ENCODE peak calls at places on chromosomes 7 and 10, in nine cellular contexts. Z is HCT116, A is transverse colon, J is tibial nerve, H is stomach, P is endothelial cell of umbilical vein, G is upper lobe of left lung, Q is body of pancreas, O is testis. X is an unnamed sample.
A peak's percentile ranks its signal among the peaks of the same experiment; 100 is the strongest.

GRCh38 chr10:69902835-69903535 is 101.3 kb downstream of the COL13A1 start:
- DNase-seq in P (no peak), Q (peak; percentile 33), Z (no peak), H (peak; percentile 74), A (peak; percentile 70), O (peak; percentile 24), G (peak; percentile 58), J (no peak), X (no peak)

GRCh38 chr7:66905689-66906088 is 15.3 kb upstream of the TMEM248 start:
- DNase-seq in Q (no peak), O (no peak), P (no peak), Z (no peak), G (no peak), J (no peak), H (no peak), A (no peak), X (no peak)

GRCh38 chr7:98394377-98394836 is 6.5 kb downstream of the BAIAP2L1 start:
- DNase-seq in G (no peak), Z (peak; percentile 34), P (no peak), J (no peak), O (no peak), H (no peak), Q (no peak), A (no peak), X (peak; percentile 51)

GRCh38 chr10:36542493-36542892 is 582.9 kb upstream of the ANKRD30A start:
- DNase-seq in Z (no peak), P (peak; percentile 37), O (no peak), A (no peak), H (no peak), G (no peak), Q (no peak), J (no peak), X (no peak)

GRCh38 chr7:100794741-100795140 is 32.6 kb downstream of the EPHB4 start:
- DNase-seq in G (no peak), P (no peak), A (no peak), H (no peak), J (no peak), Q (no peak), Z (no peak), O (no peak), X (no peak)

GRCh38 chr7:156474241-156474743 is 166.3 kb upstream of the RNF32 start:
- DNase-seq in J (no peak), H (no peak), Q (no peak), G (no peak), Z (no peak), O (no peak), P (peak; percentile 20), A (no peak), X (peak; percentile 47)

GRCh38 chr7:149196705-149197171 is 1.4 kb downstream of the ZNF282 start:
- DNase-seq in O (no peak), Z (no peak), H (no peak), A (peak; percentile 11), J (no peak), P (peak; percentile 21), Q (no peak), G (peak; percentile 35), X (peak; percentile 45)

GRCh38 chr7:42107484-42107883 is 129.5 kb downstream of the GLI3 start:
- DNase-seq in Z (no peak), P (no peak), J (no peak), O (peak; percentile 21), G (no peak), Q (no peak), H (no peak), A (no peak), X (peak; percentile 90)

GRCh38 chr7:2520131-2520807 is 695 bp downstream of the LFNG start:
- DNase-seq in P (no peak), G (peak; percentile 58), Z (no peak), J (no peak), A (peak; percentile 62), O (peak; percentile 38), Q (peak; percentile 68), H (no peak), X (peak; percentile 96)

GRCh38 chr10:112896273-112896672 is 53.8 kb upstream of the TCF7L2 start:
- DNase-seq in J (no peak), H (no peak), P (no peak), Z (no peak), O (no peak), G (no peak), A (peak; percentile 32), Q (no peak), X (no peak)

GRCh38 chr10:112895292-112895691 is 54.8 kb upstream of the TCF7L2 start:
- DNase-seq in A (no peak), P (no peak), H (no peak), Z (no peak), G (no peak), J (no peak), Q (no peak), O (no peak), X (no peak)

GRCh38 chr10:112896722-112897121 is 53.3 kb upstream of the TCF7L2 start:
- DNase-seq in A (no peak), Q (no peak), J (no peak), H (no peak), Z (no peak), G (no peak), O (no peak), P (no peak), X (no peak)

GRCh38 chr10:112899396-112900065 is 50.5 kb upstream of the TCF7L2 start:
- DNase-seq in O (no peak), P (no peak), G (no peak), Z (no peak), A (no peak), H (no peak), J (no peak), Q (peak; percentile 48), X (no peak)

DNA sequence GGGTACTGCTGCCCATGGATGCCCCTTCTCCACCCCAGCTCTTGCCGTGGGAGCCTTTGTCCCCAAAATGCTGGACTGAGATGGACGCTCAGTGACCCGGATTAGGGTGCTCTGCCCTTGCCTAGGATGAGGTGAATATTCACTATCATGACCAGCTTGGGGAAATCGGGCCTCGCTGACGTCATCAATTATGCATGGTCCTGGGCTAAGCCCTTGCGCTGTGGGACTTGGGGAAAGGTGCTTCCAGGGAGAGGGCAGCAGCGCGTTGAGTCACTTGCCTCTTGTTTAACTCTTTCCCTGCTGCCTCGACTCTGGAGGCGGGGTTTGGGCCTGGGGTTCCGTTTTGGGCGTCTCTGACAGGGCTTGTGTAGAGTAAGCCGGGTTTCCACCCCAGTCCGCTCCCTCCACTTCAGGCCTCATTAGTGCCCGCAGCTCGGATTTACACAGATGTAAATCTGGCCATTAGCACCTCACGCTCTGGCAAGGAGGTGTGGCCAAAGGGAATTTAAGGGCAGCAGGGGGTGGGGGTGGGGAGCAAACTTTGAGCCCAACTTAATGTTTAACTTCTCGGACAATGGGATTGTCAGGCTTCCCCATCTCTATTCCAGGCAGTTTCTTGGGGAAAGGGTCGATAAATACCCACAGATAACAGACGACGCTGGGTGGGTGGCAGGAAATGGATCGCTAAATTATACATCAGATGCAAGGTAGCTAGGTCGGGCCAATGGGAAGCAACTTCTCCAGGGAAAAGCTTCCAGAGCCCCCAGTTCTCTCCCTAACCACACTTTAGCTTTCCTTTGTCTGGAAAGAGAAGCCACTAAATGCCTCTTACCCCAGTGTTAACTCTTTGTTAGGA is 51.3 kb upstream of the TCF7L2 start:
- DNase-seq in P (peak; percentile 35), O (no peak), Z (peak; percentile 75), Q (peak; percentile 54), H (peak; percentile 66), G (peak; percentile 24), A (peak; percentile 71), J (no peak), X (no peak)
- TF ChIP-seq POLR2A in P (no peak), O (no peak), Z (no peak), Q (no peak), H (no peak), G (no peak), A (peak; percentile 32), J (no peak), X (no peak)

GRCh38 chr10:79249156-79250121 is 97.8 kb upstream of the PPIF start:
- DNase-seq in O (no peak), P (no peak), Z (no peak), H (no peak), A (no peak), J (no peak), Q (no peak), G (no peak), X (no peak)
- TF ChIP-seq POLR2A in O (no peak), P (no peak), Z (no peak), H (no peak), A (no peak), J (no peak), Q (no peak), G (no peak), X (no peak)

GRCh38 chr10:22321156-22321711 is 335 bp downstream of the BMI1 start:
- DNase-seq in J (no peak), Q (peak; percentile 70), P (peak; percentile 67), Z (no peak), O (no peak), H (peak; percentile 57), A (peak; percentile 61), G (peak; percentile 40), X (peak; percentile 68)

GRCh38 chr10:22321831-22322662 is 1.1 kb downstream of the BMI1 start:
- DNase-seq in J (no peak), O (no peak), P (peak; percentile 39), G (no peak), A (no peak), Z (no peak), Q (peak; percentile 26), H (no peak), X (no peak)

GRCh38 chr10:22318772-22319171 is 2.1 kb upstream of the BMI1 start:
- DNase-seq in Q (no peak), G (no peak), P (no peak), H (no peak), Z (no peak), J (no peak), A (no peak), O (no peak), X (no peak)

GRCh38 chr10:22319559-22320558 is 1.0 kb upstream of the BMI1 start:
- DNase-seq in H (no peak), O (no peak), J (no peak), P (peak; percentile 47), Z (no peak), A (no peak), Q (no peak), G (peak; percentile 33), X (no peak)

GRCh38 chr10:22320591-22321155 is at the start of gene BMI1:
- DNase-seq in Q (peak; percentile 83), J (peak; percentile 73), A (peak; percentile 80), G (peak; percentile 83), Z (no peak), H (peak; percentile 72), P (peak; percentile 60), O (peak; percentile 91), X (peak; percentile 90)
- TF ChIP-seq POLR2A in Q (no peak), J (no peak), A (no peak), G (no peak), Z (peak; percentile 11), H (no peak), P (peak; percentile 11), O (no peak), X (peak; percentile 45)

DNA sequence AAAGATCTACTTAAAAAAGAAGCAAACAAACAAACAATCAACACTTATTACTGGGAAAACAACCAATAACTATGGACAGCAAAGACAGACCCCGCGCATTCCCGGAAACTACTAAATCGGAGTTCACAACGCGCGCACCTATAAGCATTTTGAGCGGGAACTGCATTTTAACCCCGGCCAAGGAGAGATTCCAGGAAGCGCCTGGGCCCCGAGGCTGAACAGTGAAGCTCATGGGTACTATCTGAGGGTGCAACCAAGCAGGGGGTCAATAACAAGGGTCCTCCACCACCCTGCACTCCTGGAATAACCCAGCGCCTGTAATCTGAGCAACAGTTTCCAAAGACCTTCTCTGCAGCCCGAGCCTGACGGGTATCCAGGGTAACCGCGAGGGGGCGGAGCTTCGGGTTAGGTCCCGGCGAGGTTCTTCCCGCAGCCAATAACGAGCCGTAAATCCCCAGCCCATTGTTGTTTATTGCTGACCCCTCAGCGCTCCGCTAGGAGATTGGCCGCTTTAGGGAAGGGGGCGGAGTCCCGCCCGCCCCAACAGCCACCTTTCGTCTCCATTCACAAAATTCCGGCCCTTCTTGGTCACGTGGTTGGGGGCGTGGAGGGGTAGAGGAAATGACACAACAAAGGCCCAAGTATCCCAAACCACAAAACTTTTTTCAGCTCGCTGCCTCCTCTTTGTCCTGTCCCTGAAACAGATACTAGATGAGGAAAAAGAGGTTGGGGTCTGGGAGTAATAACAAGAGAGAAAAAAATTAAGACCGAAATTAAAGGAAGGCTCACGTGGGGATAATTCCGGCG is 1.7 kb upstream of the ETV1 start:
- DNase-seq in P (peak; percentile 98), Q (peak; percentile 96), J (peak; percentile 98), O (peak; percentile 97), H (peak; percentile 91), A (peak; percentile 92), Z (peak; percentile 79), G (peak; percentile 94), X (peak; percentile 87)
- TF ChIP-seq POLR2A in P (no peak), Q (peak; percentile 49), J (peak; percentile 53), O (no peak), H (no peak), A (peak; percentile 26), Z (no peak), G (no peak), X (peak; percentile 37)